ENCODE peak calls at places on chromosomes 1 and 21, in four cellular contexts. V is CD4-positive, CD25-positive, alpha-beta regulatory T cell; K is IMR-90; P is thoracic aorta. X is an unnamed sample. For H3K9me3, the result is how much of the 10 kb centered on the place peaks cover.

GRCh38 chr1:167966050-167966449 is 29.2 kb upstream of the MPC2 start:
- DNase-seq in K (no peak), V (no peak), P (no peak), X (no peak)

GRCh38 chr1:225342695-225343094 is 85.1 kb downstream of the LBR start:
- DNase-seq in K (no peak), V (no peak), P (no peak), X (no peak)

GRCh38 chr1:23214640-23215039 is 2.7 kb downstream of the HTR1D start:
- DNase-seq in K (peak), P (no peak), V (no peak), X (no peak)

GRCh38 chr1:228341450-228341813 is 65.2 kb downstream of the TRIM11 start:
- DNase-seq in V (no peak), K (no peak), P (no peak), X (no peak)

GRCh38 chr21:25862596-25862995 is 127.8 kb downstream of the GABPA start:
- DNase-seq in V (peak), P (no peak), K (peak), X (no peak)

GRCh38 chr1:45569962-45570581 is 13.8 kb upstream of the NASP start:
- DNase-seq in P (peak), K (peak), V (peak), X (peak)

GRCh38 chr1:32204943-32205361 is 519 bp upstream of the IQCC start:
- DNase-seq in V (no peak), P (no peak), K (no peak), X (no peak)

GRCh38 chr1:205317311-205317917 is 4.1 kb downstream of the NUAK2 start:
- DNase-seq in K (no peak), P (no peak), V (no peak), X (no peak)

GRCh38 chr1:234515411-234515810 is 36.4 kb upstream of the TARBP1 start:
- DNase-seq in K (peak), P (no peak), V (no peak), X (peak)

GRCh38 chr1:97796716-97797115 is 124.1 kb downstream of the DPYD start:
- DNase-seq in P (no peak), V (no peak), K (peak), X (peak)

GRCh38 chr1:51341876-51342496 is 11.6 kb upstream of the TTC39A start:
- DNase-seq in P (no peak), K (no peak), V (no peak), X (no peak)

GRCh38 chr1:218866507-218866906 is 307.2 kb upstream of the LYPLAL1 start:
- DNase-seq in V (no peak), P (no peak), K (no peak), X (no peak)

GRCh38 chr21:34365794-34366193 is 2.0 kb downstream of the KCNE2 start:
- DNase-seq in K (no peak), P (no peak), V (no peak), X (no peak)

GRCh38 chr1:172360511-172360910 is 60.0 kb upstream of the C1orf105 start:
- DNase-seq in K (no peak), V (no peak), P (no peak), X (no peak)

GRCh38 chr1:46152021-46152420 is 19.6 kb upstream of the PIK3R3 start:
- DNase-seq in K (peak), P (no peak), V (no peak), X (no peak)

GRCh38 chr1:113793878-113794834 is 18.1 kb downstream of the RSBN1 start:
- DNase-seq in K (no peak), V (no peak), P (no peak), X (no peak)

GRCh38 chr1:11744287-11744686 is 8.4 kb downstream of the AGTRAP start:
- DNase-seq in P (no peak), K (no peak), V (no peak), X (no peak)

GRCh38 chr1:1111516-1112236 is 4.2 kb downstream of the C1orf159 start:
- DNase-seq in K (no peak), P (no peak), V (no peak), X (no peak)

DNA sequence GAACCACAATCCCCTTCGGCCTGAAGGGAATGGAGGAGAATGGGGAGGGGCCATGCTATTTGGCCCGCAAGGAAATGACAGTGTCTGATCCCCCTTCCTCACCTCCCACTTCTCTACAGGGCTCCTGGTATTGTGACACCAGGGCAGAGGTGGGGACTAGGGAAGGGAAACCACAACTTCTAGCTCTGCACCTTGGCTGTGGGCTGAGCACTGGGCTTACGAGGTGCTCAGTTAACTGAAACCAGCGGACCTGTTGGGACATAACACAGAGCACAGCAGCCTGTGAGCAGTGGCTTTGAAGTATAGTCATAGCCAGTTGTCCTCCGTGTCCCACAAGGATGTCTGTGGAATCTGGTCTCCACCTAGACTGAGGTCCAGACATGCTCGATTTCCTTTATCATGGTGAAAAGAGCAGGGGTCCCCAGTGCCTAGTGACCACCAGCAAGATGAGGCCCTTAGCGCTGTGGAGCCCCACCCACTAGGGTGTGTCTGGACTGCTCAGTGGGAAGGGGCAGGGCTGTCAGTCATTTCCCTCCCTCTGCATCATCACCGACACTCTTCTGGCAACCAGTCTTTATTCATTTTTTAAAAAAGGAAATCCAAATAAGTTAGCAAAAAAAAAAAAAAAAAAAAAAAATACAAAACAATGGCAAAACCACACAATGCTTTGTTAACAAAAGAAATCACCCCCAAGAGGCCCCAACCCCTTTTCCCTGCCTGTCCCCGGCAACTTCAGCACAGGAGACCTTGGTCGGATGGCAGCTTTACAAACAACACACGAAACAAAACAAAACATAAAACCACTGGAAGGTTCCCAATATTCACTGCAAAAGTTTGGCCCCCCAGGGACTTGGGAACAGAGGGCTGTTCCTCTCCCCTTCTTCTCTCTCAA is 3.0 kb downstream of the MYOG start:
- DNase-seq in K (no peak), V (no peak), P (no peak), X (no peak)
- H3K9me3 ChIP-seq in K (under half), V (under half), P (under half), X (under half)

GRCh38 chr1:40454873-40455272 is 4.6 kb downstream of the ZFP69B start:
- DNase-seq in P (no peak), V (no peak), K (no peak), X (no peak)
- H3K9me3 ChIP-seq in P (under half), V (half or more), K (under half), X (under half)

DNA sequence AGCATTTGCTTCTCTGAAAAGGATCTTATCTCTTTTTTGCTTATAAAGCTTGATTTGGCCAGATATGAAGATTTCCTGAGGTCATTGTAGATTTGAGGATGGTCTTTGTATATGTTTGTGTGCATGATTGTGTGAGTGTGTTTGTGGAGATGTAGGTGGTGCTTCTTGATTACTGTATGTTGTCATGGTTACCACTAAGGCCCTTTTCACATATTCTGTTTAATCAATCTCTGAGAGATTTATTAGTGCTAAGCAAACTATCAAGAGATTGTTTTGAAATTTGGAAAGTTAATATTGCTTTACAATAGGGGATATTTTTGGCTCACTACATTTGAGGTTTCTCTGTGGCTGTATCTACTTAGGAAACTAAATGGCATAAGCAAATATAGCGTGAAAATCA is 191.7 kb downstream of the S1PR1 start:
- DNase-seq in K (no peak), P (no peak), V (no peak), X (no peak)
- H3K9me3 ChIP-seq in K (under half), P (under half), V (under half), X (under half)

GRCh38 chr1:156065212-156065611 is 4.3 kb downstream of the RAB25 start:
- DNase-seq in K (no peak), V (no peak), P (no peak), X (no peak)
- H3K9me3 ChIP-seq in K (under half), V (under half), P (under half), X (under half)

DNA sequence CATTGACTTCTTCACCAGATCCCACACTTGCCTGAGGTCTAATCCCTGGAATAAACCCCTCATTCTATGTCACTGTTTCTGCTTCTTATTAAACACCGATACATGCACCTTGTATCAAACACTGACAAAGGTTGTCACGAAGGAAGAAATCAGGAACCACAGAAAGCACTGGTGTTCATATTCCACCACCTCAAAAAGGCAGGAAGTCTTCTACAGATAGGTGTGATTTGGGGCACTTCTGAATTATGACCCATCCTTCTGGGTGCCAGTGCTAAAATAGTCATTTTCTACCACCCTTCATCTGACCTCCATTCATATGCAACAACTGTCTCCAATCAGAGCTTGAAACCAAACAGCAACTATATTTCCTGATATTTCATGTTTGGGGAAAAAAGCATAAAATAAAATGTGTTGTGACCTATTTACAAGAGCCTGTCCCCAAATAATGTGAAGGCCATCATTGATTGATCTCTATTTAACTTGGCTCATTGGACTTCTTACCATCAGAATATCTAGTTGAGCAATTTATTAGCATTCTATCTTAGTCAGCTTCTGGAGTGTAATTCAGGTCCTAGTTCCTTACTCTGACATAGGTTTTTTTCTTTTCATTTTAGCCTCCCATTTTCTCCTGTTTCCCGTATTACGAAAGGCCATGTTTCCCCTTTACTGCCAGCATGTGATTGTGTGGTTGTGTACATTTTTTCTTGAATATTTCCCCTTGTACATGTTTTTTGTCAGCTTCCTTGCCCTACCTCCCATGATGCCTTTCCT is 43.1 kb downstream of the DUSP10 start:
- DNase-seq in V (no peak), K (no peak), P (no peak), X (no peak)
- H3K9me3 ChIP-seq in V (under half), K (under half), P (under half), X (under half)

GRCh38 chr1:87714278-87714677 is 385.6 kb downstream of the LMO4 start:
- DNase-seq in P (no peak), V (no peak), K (no peak), X (no peak)
- H3K9me3 ChIP-seq in P (under half), V (under half), K (under half), X (under half)

GRCh38 chr1:42506576-42506975 is 43.5 kb downstream of the CCDC30 start:
- DNase-seq in P (no peak), K (no peak), V (no peak), X (no peak)
- H3K9me3 ChIP-seq in P (under half), K (under half), V (under half), X (under half)

DNA sequence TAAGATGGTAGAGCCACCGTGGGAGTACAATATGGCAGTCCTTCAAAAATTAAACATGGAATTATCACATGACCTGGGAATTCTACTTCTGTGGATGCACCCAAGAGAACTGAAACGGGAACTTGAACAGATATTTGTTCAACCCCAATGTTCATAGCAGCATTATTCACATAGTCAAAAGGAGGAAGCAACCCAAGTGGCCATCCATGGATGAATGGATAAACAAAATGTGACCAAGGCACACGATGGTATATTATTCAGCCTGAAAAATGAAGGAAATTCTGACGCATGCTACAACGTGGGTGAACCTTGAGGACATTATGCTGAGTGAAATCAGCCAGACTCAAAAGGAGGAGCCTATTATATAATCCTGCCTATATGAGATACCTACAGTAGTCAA is 22.8 kb upstream of the LAPTM5 start:
- DNase-seq in K (no peak), P (no peak), V (no peak), X (no peak)
- H3K9me3 ChIP-seq in K (under half), P (under half), V (under half), X (under half)

DNA sequence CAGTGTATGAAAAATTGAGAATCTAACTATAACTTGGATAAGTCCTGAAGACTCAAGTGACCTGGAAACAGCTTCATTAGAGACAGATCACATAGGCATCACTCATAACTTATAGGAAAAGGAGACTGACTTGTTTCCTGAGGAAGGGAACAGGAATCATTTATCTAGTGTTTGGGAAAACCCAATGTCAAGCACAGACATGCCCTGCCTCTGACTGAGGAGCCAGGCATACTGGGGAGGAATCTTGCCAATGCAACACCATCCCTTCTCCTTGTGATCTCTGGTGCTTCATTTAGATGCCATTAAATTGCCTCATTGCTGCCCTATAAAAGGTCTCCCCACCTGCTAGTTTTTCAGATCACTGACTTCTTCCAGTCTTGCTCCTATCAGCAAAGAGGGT is 10.3 kb downstream of the LCE4A start:
- DNase-seq in K (no peak), V (no peak), P (no peak), X (no peak)
- H3K9me3 ChIP-seq in K (under half), V (under half), P (under half), X (under half)

GRCh38 chr1:99004270-99005141 is at the start of gene PLPPR5:
- DNase-seq in P (no peak), V (peak), K (peak), X (peak)
- H3K9me3 ChIP-seq in P (under half), V (under half), K (under half), X (under half)

X was measured in MG63.